ENCODE peak calls at places on chromosome 17, in six cellular contexts. One of them, this sample, is unnamed.

GRCh38 chr17:11487469-11487868 is 110.8 kb upstream of the DNAH9 start:
- DNase-seq in ACHN: no peak
- DNase-seq in activated T-helper 1 cell treated with anti-CD3 and anti-CD28 coated beads, Interleukin-12 subunit alpha, Interleukin-12 subunit beta, Interleukin-2, Interleukin-4 antibody, amounts not matched to agents 30 ng/mL and 10 ng/mL and 1 ng/mL, durations not matched to agents 14 hours and 24 hours and 36 hours: no peak
- DNase-seq in NK-92 treated with Interleukin-12 subunit alpha and Interleukin-12 subunit beta, amount 100 ng/mL, for 24 hours: no peak
- DNase-seq in activated CD8-positive, alpha-beta memory T cell treated with anti-CD3 and anti-CD28 coated beads for 4 hours: no peak
- DNase-seq in GM03348: no peak
- DNase-seq in this sample: no peak

GRCh38 chr17:9900744-9901143 is 4.3 kb downstream of the RCVRN start:
- DNase-seq in activated T-helper 1 cell treated with anti-CD3 and anti-CD28 coated beads, Interleukin-12 subunit alpha, Interleukin-12 subunit beta, Interleukin-2, Interleukin-4 antibody, amounts not matched to agents 30 ng/mL and 10 ng/mL and 1 ng/mL, durations not matched to agents 14 hours and 24 hours and 36 hours: no peak
- DNase-seq in GM03348: peak
- DNase-seq in NK-92 treated with Interleukin-12 subunit alpha and Interleukin-12 subunit beta, amount 100 ng/mL, for 24 hours: no peak
- DNase-seq in ACHN: peak
- DNase-seq in activated CD8-positive, alpha-beta memory T cell treated with anti-CD3 and anti-CD28 coated beads for 4 hours: no peak
- DNase-seq in this sample: no peak

GRCh38 chr17:58156839-58157803 is 8.9 kb downstream of the OR4D1 start:
- DNase-seq in activated T-helper 1 cell treated with anti-CD3 and anti-CD28 coated beads, Interleukin-12 subunit alpha, Interleukin-12 subunit beta, Interleukin-2, Interleukin-4 antibody, amounts not matched to agents 30 ng/mL and 10 ng/mL and 1 ng/mL, durations not matched to agents 14 hours and 24 hours and 36 hours: peak
- DNase-seq in NK-92 treated with Interleukin-12 subunit alpha and Interleukin-12 subunit beta, amount 100 ng/mL, for 24 hours: no peak
- DNase-seq in GM03348: peak
- DNase-seq in ACHN: peak
- DNase-seq in activated CD8-positive, alpha-beta memory T cell treated with anti-CD3 and anti-CD28 coated beads for 4 hours: peak
- DNase-seq in this sample: no peak

GRCh38 chr17:17119106-17119505 is 76.8 kb downstream of the MPRIP start:
- DNase-seq in GM03348: no peak
- DNase-seq in NK-92 treated with Interleukin-12 subunit alpha and Interleukin-12 subunit beta, amount 100 ng/mL, for 24 hours: no peak
- DNase-seq in ACHN: no peak
- DNase-seq in activated CD8-positive, alpha-beta memory T cell treated with anti-CD3 and anti-CD28 coated beads for 4 hours: no peak
- DNase-seq in activated T-helper 1 cell treated with anti-CD3 and anti-CD28 coated beads, Interleukin-12 subunit alpha, Interleukin-12 subunit beta, Interleukin-2, Interleukin-4 antibody, amounts not matched to agents 30 ng/mL and 10 ng/mL and 1 ng/mL, durations not matched to agents 14 hours and 24 hours and 36 hours: no peak
- DNase-seq in this sample: no peak

GRCh38 chr17:41976142-41976768 is 9.7 kb downstream of the CNP start:
- DNase-seq in activated T-helper 1 cell treated with anti-CD3 and anti-CD28 coated beads, Interleukin-12 subunit alpha, Interleukin-12 subunit beta, Interleukin-2, Interleukin-4 antibody, amounts not matched to agents 30 ng/mL and 10 ng/mL and 1 ng/mL, durations not matched to agents 14 hours and 24 hours and 36 hours: no peak
- DNase-seq in GM03348: peak
- DNase-seq in NK-92 treated with Interleukin-12 subunit alpha and Interleukin-12 subunit beta, amount 100 ng/mL, for 24 hours: no peak
- DNase-seq in activated CD8-positive, alpha-beta memory T cell treated with anti-CD3 and anti-CD28 coated beads for 4 hours: no peak
- DNase-seq in ACHN: no peak
- DNase-seq in this sample: no peak

GRCh38 chr17:83153681-83154310 is 74.4 kb downstream of the METRNL start:
- DNase-seq in GM03348: no peak
- DNase-seq in ACHN: no peak
- DNase-seq in activated T-helper 1 cell treated with anti-CD3 and anti-CD28 coated beads, Interleukin-12 subunit alpha, Interleukin-12 subunit beta, Interleukin-2, Interleukin-4 antibody, amounts not matched to agents 30 ng/mL and 10 ng/mL and 1 ng/mL, durations not matched to agents 14 hours and 24 hours and 36 hours: no peak
- DNase-seq in activated CD8-positive, alpha-beta memory T cell treated with anti-CD3 and anti-CD28 coated beads for 4 hours: no peak
- DNase-seq in NK-92 treated with Interleukin-12 subunit alpha and Interleukin-12 subunit beta, amount 100 ng/mL, for 24 hours: no peak
- DNase-seq in this sample: no peak

GRCh38 chr17:9918804-9919352 is 13.8 kb upstream of the RCVRN start:
- DNase-seq in GM03348: no peak
- DNase-seq in activated CD8-positive, alpha-beta memory T cell treated with anti-CD3 and anti-CD28 coated beads for 4 hours: no peak
- DNase-seq in NK-92 treated with Interleukin-12 subunit alpha and Interleukin-12 subunit beta, amount 100 ng/mL, for 24 hours: no peak
- DNase-seq in ACHN: no peak
- DNase-seq in activated T-helper 1 cell treated with anti-CD3 and anti-CD28 coated beads, Interleukin-12 subunit alpha, Interleukin-12 subunit beta, Interleukin-2, Interleukin-4 antibody, amounts not matched to agents 30 ng/mL and 10 ng/mL and 1 ng/mL, durations not matched to agents 14 hours and 24 hours and 36 hours: no peak
- DNase-seq in this sample: no peak

GRCh38 chr17:31740611-31741082 is 118.4 kb downstream of the COPRS start:
- DNase-seq in ACHN: no peak
- DNase-seq in GM03348: peak
- DNase-seq in activated CD8-positive, alpha-beta memory T cell treated with anti-CD3 and anti-CD28 coated beads for 4 hours: no peak
- DNase-seq in activated T-helper 1 cell treated with anti-CD3 and anti-CD28 coated beads, Interleukin-12 subunit alpha, Interleukin-12 subunit beta, Interleukin-2, Interleukin-4 antibody, amounts not matched to agents 30 ng/mL and 10 ng/mL and 1 ng/mL, durations not matched to agents 14 hours and 24 hours and 36 hours: no peak
- DNase-seq in NK-92 treated with Interleukin-12 subunit alpha and Interleukin-12 subunit beta, amount 100 ng/mL, for 24 hours: no peak
- DNase-seq in this sample: no peak

GRCh38 chr17:66348605-66349165 is 46.3 kb downstream of the PRKCA start:
- DNase-seq in GM03348: peak
- DNase-seq in activated CD8-positive, alpha-beta memory T cell treated with anti-CD3 and anti-CD28 coated beads for 4 hours: no peak
- DNase-seq in NK-92 treated with Interleukin-12 subunit alpha and Interleukin-12 subunit beta, amount 100 ng/mL, for 24 hours: no peak
- DNase-seq in ACHN: peak
- DNase-seq in activated T-helper 1 cell treated with anti-CD3 and anti-CD28 coated beads, Interleukin-12 subunit alpha, Interleukin-12 subunit beta, Interleukin-2, Interleukin-4 antibody, amounts not matched to agents 30 ng/mL and 10 ng/mL and 1 ng/mL, durations not matched to agents 14 hours and 24 hours and 36 hours: no peak
- DNase-seq in this sample: no peak

GRCh38 chr17:30210366-30210765 is 25.1 kb downstream of the SLC6A4 start:
- DNase-seq in GM03348: no peak
- DNase-seq in NK-92 treated with Interleukin-12 subunit alpha and Interleukin-12 subunit beta, amount 100 ng/mL, for 24 hours: no peak
- DNase-seq in activated CD8-positive, alpha-beta memory T cell treated with anti-CD3 and anti-CD28 coated beads for 4 hours: no peak
- DNase-seq in ACHN: no peak
- DNase-seq in activated T-helper 1 cell treated with anti-CD3 and anti-CD28 coated beads, Interleukin-12 subunit alpha, Interleukin-12 subunit beta, Interleukin-2, Interleukin-4 antibody, amounts not matched to agents 30 ng/mL and 10 ng/mL and 1 ng/mL, durations not matched to agents 14 hours and 24 hours and 36 hours: no peak
- DNase-seq in this sample: no peak

GRCh38 chr17:10210151-10210574 is 11.8 kb upstream of the GAS7 start:
- DNase-seq in GM03348: no peak
- DNase-seq in NK-92 treated with Interleukin-12 subunit alpha and Interleukin-12 subunit beta, amount 100 ng/mL, for 24 hours: no peak
- DNase-seq in activated CD8-positive, alpha-beta memory T cell treated with anti-CD3 and anti-CD28 coated beads for 4 hours: no peak
- DNase-seq in ACHN: no peak
- DNase-seq in activated T-helper 1 cell treated with anti-CD3 and anti-CD28 coated beads, Interleukin-12 subunit alpha, Interleukin-12 subunit beta, Interleukin-2, Interleukin-4 antibody, amounts not matched to agents 30 ng/mL and 10 ng/mL and 1 ng/mL, durations not matched to agents 14 hours and 24 hours and 36 hours: no peak
- DNase-seq in this sample: no peak

GRCh38 chr17:6496636-6497441 is 52.6 kb downstream of the PIMREG start:
- DNase-seq in GM03348: no peak
- DNase-seq in activated T-helper 1 cell treated with anti-CD3 and anti-CD28 coated beads, Interleukin-12 subunit alpha, Interleukin-12 subunit beta, Interleukin-2, Interleukin-4 antibody, amounts not matched to agents 30 ng/mL and 10 ng/mL and 1 ng/mL, durations not matched to agents 14 hours and 24 hours and 36 hours: no peak
- DNase-seq in NK-92 treated with Interleukin-12 subunit alpha and Interleukin-12 subunit beta, amount 100 ng/mL, for 24 hours: no peak
- DNase-seq in ACHN: no peak
- DNase-seq in activated CD8-positive, alpha-beta memory T cell treated with anti-CD3 and anti-CD28 coated beads for 4 hours: no peak
- DNase-seq in this sample: no peak

GRCh38 chr17:81553616-81554181 is 1.5 kb upstream of the FAAP100 start:
- DNase-seq in activated T-helper 1 cell treated with anti-CD3 and anti-CD28 coated beads, Interleukin-12 subunit alpha, Interleukin-12 subunit beta, Interleukin-2, Interleukin-4 antibody, amounts not matched to agents 30 ng/mL and 10 ng/mL and 1 ng/mL, durations not matched to agents 14 hours and 24 hours and 36 hours: no peak
- DNase-seq in ACHN: peak
- DNase-seq in activated CD8-positive, alpha-beta memory T cell treated with anti-CD3 and anti-CD28 coated beads for 4 hours: no peak
- DNase-seq in NK-92 treated with Interleukin-12 subunit alpha and Interleukin-12 subunit beta, amount 100 ng/mL, for 24 hours: no peak
- DNase-seq in GM03348: peak
- DNase-seq in this sample: peak

This sample was measured in GDM1.